ENCODE peak calls at places on chromosomes 16 and 17, in five cellular contexts. One of them, this sample, is unnamed.

GRCh38 chr17:58525239-58525638 is 10.8 kb upstream of the MTMR4 start:
- DNase-seq in fibroblast of lung: peak; percentile 82
- DNase-seq in GM19239: no peak
- DNase-seq in GM13976: no peak
- DNase-seq in activated naive CD4-positive, alpha-beta T cell: no peak
- DNase-seq in this sample: peak; percentile 97

GRCh38 chr16:82043680-82044584 is 8.9 kb downstream of the HSD17B2 start:
- DNase-seq in activated naive CD4-positive, alpha-beta T cell: no peak
- DNase-seq in GM13976: no peak
- DNase-seq in GM19239: no peak
- DNase-seq in fibroblast of lung: peak; percentile 62
- DNase-seq in this sample: no peak

GRCh38 chr17:18315498-18316360 is 636 bp downstream of the SMCR8 start:
- DNase-seq in GM13976: no peak
- DNase-seq in GM19239: no peak
- DNase-seq in fibroblast of lung: no peak
- DNase-seq in activated naive CD4-positive, alpha-beta T cell: no peak
- DNase-seq in this sample: peak; percentile 11

GRCh38 chr17:47879028-47879585 is 16.9 kb upstream of the SP2 start:
- DNase-seq in activated naive CD4-positive, alpha-beta T cell: no peak
- DNase-seq in GM13976: no peak
- DNase-seq in GM19239: no peak
- DNase-seq in fibroblast of lung: no peak
- DNase-seq in this sample: no peak

GRCh38 chr17:42536372-42537155 is 523 bp downstream of the NAGLU start:
- DNase-seq in GM13976: peak; percentile 95
- DNase-seq in GM19239: peak; percentile 96
- DNase-seq in activated naive CD4-positive, alpha-beta T cell: peak; percentile 43
- DNase-seq in fibroblast of lung: peak; percentile 84
- DNase-seq in this sample: peak; percentile 87

GRCh38 chr16:53502331-53503269 is at the start of gene AKTIP:
- DNase-seq in GM19239: peak; percentile 27
- DNase-seq in activated naive CD4-positive, alpha-beta T cell: peak; percentile 76
- DNase-seq in GM13976: peak; percentile 73
- DNase-seq in fibroblast of lung: peak; percentile 39
- DNase-seq in this sample: peak; percentile 33

GRCh38 chr17:560379-560935 is 154.2 kb downstream of the VPS53 start:
- DNase-seq in fibroblast of lung: no peak
- DNase-seq in activated naive CD4-positive, alpha-beta T cell: no peak
- DNase-seq in GM19239: no peak
- DNase-seq in GM13976: peak; percentile 9
- DNase-seq in this sample: peak; percentile 21

GRCh38 chr16:3467920-3468319 is 24.4 kb downstream of the NAA60 start:
- DNase-seq in activated naive CD4-positive, alpha-beta T cell: no peak
- DNase-seq in GM19239: no peak
- DNase-seq in GM13976: no peak
- DNase-seq in fibroblast of lung: peak; percentile 58
- DNase-seq in this sample: peak; percentile 36

GRCh38 chr17:74631468-74632195 is 8.1 kb upstream of the CD300E start:
- DNase-seq in activated naive CD4-positive, alpha-beta T cell: no peak
- DNase-seq in GM13976: peak; percentile 60
- DNase-seq in GM19239: no peak
- DNase-seq in fibroblast of lung: no peak
- DNase-seq in this sample: peak; percentile 19

GRCh38 chr16:77877712-77878111 is 89.3 kb downstream of the VAT1L start:
- DNase-seq in GM19239: no peak
- DNase-seq in fibroblast of lung: peak; percentile 84
- DNase-seq in GM13976: no peak
- DNase-seq in activated naive CD4-positive, alpha-beta T cell: no peak
- DNase-seq in this sample: peak; percentile 76

GRCh38 chr17:1580979-1581676 is 18.5 kb upstream of the PITPNA start:
- DNase-seq in activated naive CD4-positive, alpha-beta T cell: no peak
- DNase-seq in GM13976: no peak
- DNase-seq in fibroblast of lung: no peak
- DNase-seq in GM19239: no peak
- DNase-seq in this sample: no peak

GRCh38 chr16:22189473-22190168 is 16.5 kb upstream of the EEF2K start:
- DNase-seq in GM13976: peak; percentile 53
- DNase-seq in activated naive CD4-positive, alpha-beta T cell: no peak
- DNase-seq in GM19239: no peak
- DNase-seq in fibroblast of lung: peak; percentile 32
- DNase-seq in this sample: peak; percentile 46

GRCh38 chr17:45311762-45312476 is 4.9 kb downstream of the MAP3K14 start:
- DNase-seq in GM19239: peak; percentile 59
- DNase-seq in GM13976: peak; percentile 78
- DNase-seq in fibroblast of lung: no peak
- DNase-seq in activated naive CD4-positive, alpha-beta T cell: peak; percentile 46
- DNase-seq in this sample: no peak

GRCh38 chr17:58786586-58787295 is 31.1 kb downstream of the PPM1E start:
- DNase-seq in activated naive CD4-positive, alpha-beta T cell: no peak
- DNase-seq in fibroblast of lung: peak; percentile 89
- DNase-seq in GM19239: no peak
- DNase-seq in GM13976: no peak
- DNase-seq in this sample: peak; percentile 89

GRCh38 chr17:73936908-73937627 is 266.4 kb upstream of the RPL38 start:
- DNase-seq in GM19239: no peak
- DNase-seq in fibroblast of lung: no peak
- DNase-seq in GM13976: no peak
- DNase-seq in activated naive CD4-positive, alpha-beta T cell: no peak
- DNase-seq in this sample: no peak

GRCh38 chr17:45019177-45019711 is 32.2 kb downstream of the DCAKD start:
- DNase-seq in GM13976: peak; percentile 80
- DNase-seq in activated naive CD4-positive, alpha-beta T cell: no peak
- DNase-seq in fibroblast of lung: peak; percentile 44
- DNase-seq in GM19239: no peak
- DNase-seq in this sample: peak; percentile 44

This sample was measured in fibroblast of pulmonary artery.